ENCODE peak calls at places on chromosome 13, in seven cellular contexts. R is fibroblast of lung, Y is left ventricle myocardium inferior, X is spleen, W is dorsolateral prefrontal cortex, D is H7, Z is C1 segment of cervical spinal cord. S is an unnamed sample.

GRCh38 chr13:24495151-24495729 is 17.3 kb downstream of the PARP4 start:
- DNase-seq in R (no peak), Y (no peak), X (no peak), W (no peak), D (no peak), Z (no peak), S (no peak)

GRCh38 chr13:93963266-93964131 is 516.0 kb downstream of the DCT start:
- DNase-seq in R (peak), Y (no peak), X (no peak), W (no peak), D (no peak), Z (no peak), S (no peak)

GRCh38 chr13:24290280-24290932 is 19.0 kb upstream of the C1QTNF9 start:
- DNase-seq in R (no peak), Y (no peak), X (no peak), W (no peak), D (no peak), Z (no peak), S (no peak)

GRCh38 chr13:48741377-48741776 is 87.6 kb downstream of the CYSLTR2 start:
- DNase-seq in R (peak), Y (no peak), X (no peak), W (no peak), D (no peak), Z (no peak), S (no peak)

GRCh38 chr13:112849500-112849899 is 119.5 kb upstream of the MCF2L start:
- DNase-seq in R (peak), Y (no peak), X (peak), W (no peak), D (peak), Z (no peak), S (no peak)

GRCh38 chr13:26706381-26706780 is 54.2 kb downstream of the GPR12 start:
- DNase-seq in R (no peak), Y (no peak), X (no peak), W (no peak), D (no peak), Z (no peak), S (no peak)

GRCh38 chr13:110541526-110541920 is 20.0 kb downstream of the RAB20 start:
- DNase-seq in R (peak), Y (no peak), X (no peak), W (no peak), D (no peak), Z (no peak), S (no peak)

GRCh38 chr13:21894091-21894490 is 223.2 kb downstream of the FGF9 start:
- DNase-seq in R (no peak), Y (no peak), X (no peak), W (no peak), D (no peak), Z (no peak), S (no peak)

GRCh38 chr13:51298812-51299211 is 40.7 kb upstream of the SERPINE3 start:
- DNase-seq in R (peak), Y (no peak), X (no peak), W (no peak), D (no peak), Z (no peak), S (no peak)

GRCh38 chr13:76440568-76440967 is 445.6 kb downstream of the KCTD12 start:
- DNase-seq in R (no peak), Y (no peak), X (no peak), W (no peak), D (no peak), Z (no peak), S (no peak)

GRCh38 chr13:100549316-100549715 is 39.3 kb downstream of the GGACT start:
- DNase-seq in R (no peak), Y (no peak), X (no peak), W (no peak), D (peak), Z (no peak), S (no peak)

GRCh38 chr13:60326273-60326672 is 70.7 kb upstream of the TDRD3 start:
- DNase-seq in R (no peak), Y (no peak), X (no peak), W (no peak), D (peak), Z (no peak), S (no peak)

GRCh38 chr13:28540612-28541011 is 45.7 kb upstream of the FLT1 start:
- DNase-seq in R (no peak), Y (no peak), X (no peak), W (no peak), D (peak), Z (no peak), S (no peak)

GRCh38 chr13:41622545-41623429 is 165.4 kb downstream of the RGCC start:
- DNase-seq in R (peak), Y (no peak), X (no peak), W (no peak), D (no peak), Z (no peak), S (no peak)

GRCh38 chr13:49097374-49097773 is 121.7 kb downstream of the FNDC3A start:
- DNase-seq in R (peak), Y (no peak), X (no peak), W (no peak), D (no peak), Z (no peak), S (peak)

GRCh38 chr13:26471807-26472206 is 85.7 kb upstream of the WASF3 start:
- DNase-seq in R (no peak), Y (no peak), X (no peak), W (no peak), D (peak), Z (no peak), S (no peak)

GRCh38 chr13:23617551-23618014 is 47.4 kb downstream of the TNFRSF19 start:
- DNase-seq in R (peak), Y (no peak), X (no peak), W (no peak), D (no peak), Z (no peak), S (no peak)

GRCh38 chr13:101977475-101977874 is 424.4 kb downstream of the FGF14 start:
- DNase-seq in R (no peak), Y (no peak), X (no peak), W (no peak), D (no peak), Z (no peak), S (no peak)

GRCh38 chr13:27455331-27455855 is 5.0 kb upstream of the MTIF3 start:
- DNase-seq in R (peak), Y (no peak), X (no peak), W (no peak), D (peak), Z (no peak), S (no peak)

GRCh38 chr13:43377149-43377548 is 353.8 kb downstream of the DNAJC15 start:
- DNase-seq in R (peak), Y (peak), X (no peak), W (peak), D (no peak), Z (no peak), S (no peak)

GRCh38 chr13:19845758-19846157 is 17.7 kb downstream of the ZMYM5 start:
- DNase-seq in R (peak), Y (no peak), X (no peak), W (no peak), D (peak), Z (no peak), S (no peak)

GRCh38 chr13:98429977-98430785 is 146.7 kb downstream of the STK24 start:
- DNase-seq in R (no peak), Y (no peak), X (no peak), W (no peak), D (no peak), Z (no peak), S (no peak)

GRCh38 chr13:114147803-114148520 is 15.5 kb upstream of the RASA3 start:
- DNase-seq in R (no peak), Y (no peak), X (no peak), W (no peak), D (peak), Z (no peak), S (no peak)

GRCh38 chr13:44231786-44232516 is 141.7 kb upstream of the SERP2 start:
- DNase-seq in R (peak), Y (no peak), X (no peak), W (no peak), D (peak), Z (no peak), S (no peak)

GRCh38 chr13:106354961-106355360 is 180.5 kb downstream of the EFNB2 start:
- DNase-seq in R (no peak), Y (no peak), X (no peak), W (no peak), D (no peak), Z (no peak), S (no peak)

GRCh38 chr13:99265823-99266426 is 7.7 kb upstream of the GPR18 start:
- DNase-seq in R (peak), Y (no peak), X (no peak), W (no peak), D (peak), Z (no peak), S (no peak)

GRCh38 chr13:21149568-21149967 is 26.8 kb downstream of the SKA3 start:
- DNase-seq in R (no peak), Y (no peak), X (no peak), W (no peak), D (no peak), Z (no peak), S (no peak)

GRCh38 chr13:35472308-35473008 is 4.0 kb downstream of the MAB21L1 start:
- DNase-seq in R (no peak), Y (no peak), X (no peak), W (no peak), D (peak), Z (no peak), S (no peak)

GRCh38 chr13:105920375-105920774 is 615.1 kb downstream of the EFNB2 start:
- DNase-seq in R (peak), Y (no peak), X (no peak), W (no peak), D (no peak), Z (no peak), S (no peak)

GRCh38 chr13:21014139-21014665 is 47.2 kb downstream of the LATS2 start:
- DNase-seq in R (no peak), Y (no peak), X (no peak), W (no peak), D (no peak), Z (no peak), S (no peak)

GRCh38 chr13:105272660-105273631 is 1262.5 kb downstream of the EFNB2 start:
- DNase-seq in R (no peak), Y (no peak), X (peak), W (no peak), D (no peak), Z (no peak), S (no peak)

GRCh38 chr13:105627270-105627669 is 908.2 kb downstream of the EFNB2 start:
- DNase-seq in R (peak), Y (no peak), X (no peak), W (no peak), D (no peak), Z (no peak), S (no peak)

GRCh38 chr13:36919206-36919832 is 719 bp downstream of the SMAD9 start:
- DNase-seq in R (peak), Y (peak), X (no peak), W (no peak), D (peak), Z (no peak), S (no peak)

GRCh38 chr13:41407380-41407779 is 50.0 kb upstream of the RGCC start:
- DNase-seq in R (peak), Y (no peak), X (no peak), W (no peak), D (no peak), Z (no peak), S (no peak)